ENCODE peak calls at places on chromosomes 1 and 21, in eight cellular contexts. K is central memory CD4-positive, alpha-beta T cell; D is skeletal muscle cell; G is GM23248; A is amygdala; F is left cardiac atrium; R is brain microvascular endothelial cell; L is AG20443. M is an unnamed sample.

GRCh38 chr1:225694151-225694603 is 41.3 kb upstream of the ENAH start:
- DNase-seq in R (peak; percentile 83), K (no peak), G (peak; percentile 17), L (no peak), D (no peak), F (peak; percentile 64), A (no peak), M (no peak)

GRCh38 chr1:32702599-32703478 is at the start of gene SYNC:
- DNase-seq in L (peak; percentile 94), R (peak; percentile 40), G (peak; percentile 81), A (peak; percentile 36), F (peak; percentile 76), K (no peak), D (peak; percentile 52), M (peak; percentile 26)

GRCh38 chr1:32273389-32274208 is 18.3 kb upstream of the HDAC1 start:
- DNase-seq in A (no peak), F (no peak), K (peak; percentile 83), R (no peak), D (no peak), G (peak; percentile 15), L (no peak), M (peak; percentile 80)

GRCh38 chr21:16514316-16514715 is 784.5 kb downstream of the USP25 start:
- DNase-seq in R (no peak), L (no peak), K (no peak), D (no peak), G (no peak), A (no peak), F (no peak), M (no peak)

GRCh38 chr1:111406325-111406768 is 21.2 kb downstream of the OVGP1 start:
- DNase-seq in G (peak; percentile 23), R (no peak), K (peak; percentile 58), D (no peak), L (no peak), F (no peak), A (no peak), M (peak; percentile 69)

GRCh38 chr1:20604678-20605077 is 15.8 kb downstream of the CDA start:
- DNase-seq in A (no peak), R (no peak), G (peak; percentile 32), F (no peak), K (no peak), D (no peak), L (no peak), M (peak; percentile 48)

GRCh38 chr1:40842691-40843090 is 19.5 kb downstream of the CITED4 start:
- DNase-seq in L (no peak), K (no peak), G (no peak), F (no peak), D (no peak), R (no peak), A (no peak), M (no peak)

GRCh38 chr1:18322353-18323032 is 158.2 kb upstream of the KLHDC7A start:
- DNase-seq in D (no peak), G (no peak), F (no peak), L (no peak), A (no peak), K (no peak), R (no peak), M (no peak)

GRCh38 chr1:198024782-198025181 is 107.6 kb downstream of the LHX9 start:
- DNase-seq in F (no peak), L (peak; percentile 15), G (peak; percentile 61), D (peak; percentile 19), A (no peak), R (no peak), K (no peak), M (peak; percentile 82)

GRCh38 chr1:65541161-65541560 is 120.7 kb downstream of the LEPR start:
- DNase-seq in F (no peak), D (no peak), L (no peak), A (no peak), K (no peak), G (peak; percentile 34), R (no peak), M (peak; percentile 57)

GRCh38 chr1:88079036-88079435 is 605.0 kb upstream of the PKN2 start:
- DNase-seq in G (peak; percentile 8), D (no peak), R (no peak), F (no peak), A (no peak), K (no peak), L (no peak), M (peak; percentile 20)

GRCh38 chr1:203557390-203557789 is 63.4 kb downstream of the OPTC start:
- DNase-seq in K (no peak), G (peak; percentile 94), F (peak; percentile 69), L (peak; percentile 77), A (no peak), R (peak; percentile 53), D (peak; percentile 62), M (peak; percentile 53)

GRCh38 chr21:43975469-43976098 is 36.5 kb upstream of the TRAPPC10 start:
- DNase-seq in K (peak; percentile 72), G (peak; percentile 74), D (no peak), A (peak; percentile 61), L (peak; percentile 90), R (peak; percentile 51), F (peak; percentile 77), M (peak; percentile 74)

GRCh38 chr1:85911742-85912141 is 203.5 kb upstream of the ZNHIT6 start:
- DNase-seq in F (no peak), L (no peak), D (no peak), A (no peak), R (peak; percentile 6), G (peak; percentile 36), K (no peak), M (peak; percentile 30)

GRCh38 chr1:165988275-165988674 is 160.9 kb downstream of the UCK2 start:
- DNase-seq in K (no peak), D (no peak), R (no peak), F (no peak), G (no peak), A (no peak), L (no peak), M (no peak)

GRCh38 chr1:3774503-3775247 is 2.1 kb downstream of the SMIM1 start:
- DNase-seq in F (no peak), D (no peak), G (peak; percentile 24), L (peak; percentile 75), R (no peak), A (no peak), K (no peak), M (no peak)

GRCh38 chr1:62727656-62728396 is 39.6 kb upstream of the DOCK7 start:
- DNase-seq in F (no peak), R (no peak), K (no peak), G (peak; percentile 60), D (no peak), L (peak; percentile 20), A (no peak), M (no peak)

GRCh38 chr1:56516539-56517252 is 62.7 kb downstream of the PLPP3 start:
- DNase-seq in G (peak; percentile 82), A (no peak), R (peak; percentile 14), F (no peak), D (no peak), L (peak; percentile 62), K (no peak), M (peak; percentile 96)

GRCh38 chr1:155892801-155893200 is 18.3 kb downstream of the RIT1 start:
- DNase-seq in G (peak; percentile 83), A (no peak), D (peak; percentile 47), F (no peak), L (peak; percentile 40), K (no peak), R (peak; percentile 65), M (peak; percentile 71)

GRCh38 chr1:72282271-72282656 is at the start of gene NEGR1:
- DNase-seq in K (peak; percentile 2), F (peak; percentile 62), R (peak; percentile 62), L (peak; percentile 74), G (peak; percentile 87), D (peak; percentile 38), A (peak; percentile 67), M (peak; percentile 17)

GRCh38 chr1:84247425-84248220 is 53.9 kb upstream of the SAMD13 start:
- DNase-seq in R (peak; percentile 97), F (no peak), G (peak; percentile 19), D (peak; percentile 69), L (no peak), K (no peak), A (no peak), M (peak; percentile 85)

GRCh38 chr21:30486180-30486579 is 1.1 kb downstream of the KRTAP19-2 start:
- DNase-seq in L (no peak), A (no peak), R (no peak), D (no peak), K (no peak), G (no peak), F (no peak), M (no peak)

M was measured in epithelial cell of esophagus.